ENCODE peak calls at places on chromosomes 5 and 9, in six cellular contexts. One of them, this sample, is unnamed.

GRCh38 chr9:85745203-85745602 is 3.4 kb upstream of the AGTPBP1 start:
- DNase-seq in gastrocnemius medialis: no peak
- DNase-seq in psoas muscle: no peak
- DNase-seq in lung: no peak
- DNase-seq in RWPE1: no peak
- DNase-seq in hepatocyte: no peak
- DNase-seq in this sample: no peak

GRCh38 chr5:32068561-32068960 is 105.6 kb downstream of the GOLPH3 start:
- DNase-seq in lung: no peak
- DNase-seq in gastrocnemius medialis: no peak
- DNase-seq in RWPE1: no peak
- DNase-seq in hepatocyte: no peak
- DNase-seq in psoas muscle: no peak
- DNase-seq in this sample: no peak

GRCh38 chr9:127129073-127129717 is 6.8 kb upstream of the ANGPTL2 start:
- DNase-seq in hepatocyte: no peak
- DNase-seq in RWPE1: no peak
- DNase-seq in gastrocnemius medialis: no peak
- DNase-seq in lung: no peak
- DNase-seq in psoas muscle: no peak
- DNase-seq in this sample: no peak

GRCh38 chr9:92666912-92667532 is 2.9 kb downstream of the IPPK start:
- DNase-seq in gastrocnemius medialis: no peak
- DNase-seq in hepatocyte: no peak
- DNase-seq in lung: no peak
- DNase-seq in psoas muscle: no peak
- DNase-seq in RWPE1: no peak
- DNase-seq in this sample: no peak

GRCh38 chr5:93791520-93791972 is 50.1 kb upstream of the POU5F2 start:
- DNase-seq in hepatocyte: peak; percentile 5
- DNase-seq in gastrocnemius medialis: no peak
- DNase-seq in RWPE1: no peak
- DNase-seq in lung: no peak
- DNase-seq in psoas muscle: no peak
- DNase-seq in this sample: no peak

GRCh38 chr5:24644757-24645156 is at the start of gene CDH10:
- DNase-seq in gastrocnemius medialis: no peak
- DNase-seq in psoas muscle: no peak
- DNase-seq in hepatocyte: peak; percentile 75
- DNase-seq in RWPE1: peak; percentile 17
- DNase-seq in lung: no peak
- DNase-seq in this sample: no peak

GRCh38 chr5:170173227-170173626 is 59.6 kb upstream of the C5orf58 start:
- DNase-seq in psoas muscle: no peak
- DNase-seq in gastrocnemius medialis: no peak
- DNase-seq in RWPE1: peak; percentile 69
- DNase-seq in lung: no peak
- DNase-seq in hepatocyte: no peak
- DNase-seq in this sample: no peak

GRCh38 chr5:66410056-66410455 is 186.1 kb upstream of the MAST4 start:
- DNase-seq in hepatocyte: no peak
- DNase-seq in RWPE1: no peak
- DNase-seq in lung: no peak
- DNase-seq in psoas muscle: no peak
- DNase-seq in gastrocnemius medialis: no peak
- DNase-seq in this sample: no peak

GRCh38 chr9:99287641-99288040 is 65.6 kb downstream of the SEC61B start:
- DNase-seq in lung: no peak
- DNase-seq in hepatocyte: no peak
- DNase-seq in psoas muscle: no peak
- DNase-seq in RWPE1: no peak
- DNase-seq in gastrocnemius medialis: no peak
- DNase-seq in this sample: no peak

GRCh38 chr5:123207321-123207645 is 118.2 kb downstream of the PRDM6 start:
- DNase-seq in psoas muscle: no peak
- DNase-seq in hepatocyte: no peak
- DNase-seq in lung: no peak
- DNase-seq in gastrocnemius medialis: no peak
- DNase-seq in RWPE1: no peak
- DNase-seq in this sample: no peak

GRCh38 chr9:80359941-80360881 is 788.4 kb downstream of the TLE4 start:
- DNase-seq in lung: no peak
- DNase-seq in psoas muscle: no peak
- DNase-seq in RWPE1: no peak
- DNase-seq in gastrocnemius medialis: no peak
- DNase-seq in hepatocyte: no peak
- DNase-seq in this sample: no peak

GRCh38 chr5:163401271-163401670 is 36.1 kb upstream of the CCNG1 start:
- DNase-seq in RWPE1: no peak
- DNase-seq in lung: no peak
- DNase-seq in gastrocnemius medialis: no peak
- DNase-seq in hepatocyte: no peak
- DNase-seq in psoas muscle: no peak
- DNase-seq in this sample: no peak

GRCh38 chr9:20604561-20604960 is 17.7 kb downstream of the MLLT3 start:
- DNase-seq in lung: no peak
- DNase-seq in RWPE1: no peak
- DNase-seq in psoas muscle: no peak
- DNase-seq in gastrocnemius medialis: no peak
- DNase-seq in hepatocyte: no peak
- DNase-seq in this sample: no peak

GRCh38 chr5:128736567-128736966 is 198.5 kb upstream of the FBN2 start:
- DNase-seq in hepatocyte: peak; percentile 25
- DNase-seq in lung: no peak
- DNase-seq in gastrocnemius medialis: no peak
- DNase-seq in RWPE1: peak; percentile 13
- DNase-seq in psoas muscle: no peak
- DNase-seq in this sample: no peak

DNA sequence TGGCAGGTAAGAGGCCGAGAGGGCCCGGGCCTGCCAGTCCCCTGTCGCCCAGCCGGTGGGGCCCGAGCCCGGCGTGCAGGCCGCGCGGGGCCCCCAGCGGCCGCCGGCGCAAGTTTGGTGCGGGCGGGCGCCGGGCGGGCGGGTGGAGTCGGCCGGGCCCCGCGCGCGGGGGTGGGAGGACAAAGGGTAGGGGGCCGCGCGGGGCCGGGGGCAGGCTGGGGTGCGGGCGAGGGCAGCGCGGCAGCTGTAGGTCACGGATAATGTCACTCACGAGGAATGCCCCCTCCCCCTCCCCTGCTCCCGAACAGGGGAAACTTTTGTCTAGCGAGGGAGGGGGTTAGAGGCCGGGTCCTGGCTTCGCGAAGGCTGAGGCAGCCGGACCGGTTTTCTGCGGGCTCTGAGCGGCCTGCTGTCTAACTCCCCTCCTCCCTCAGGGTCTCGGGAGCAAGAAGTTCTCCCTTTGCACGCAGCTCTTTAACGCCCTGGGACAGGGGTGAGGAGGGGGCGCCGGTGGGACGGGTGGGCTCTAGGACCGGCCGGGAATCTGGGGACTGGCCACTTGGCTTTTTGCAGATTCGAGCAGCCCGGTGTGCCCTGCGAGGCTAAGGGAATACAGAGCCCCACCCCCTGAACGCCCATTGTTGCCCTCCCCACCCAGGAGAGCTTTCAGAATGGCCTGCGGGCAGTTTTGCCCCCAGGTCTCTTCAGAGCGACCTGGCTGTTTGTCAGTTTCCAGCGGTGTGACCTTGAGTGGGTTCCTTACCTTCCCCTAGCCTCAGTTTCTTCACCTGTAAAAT is 21.3 kb upstream of the NDST1 start:
- DNase-seq in psoas muscle: peak; percentile 64
- DNase-seq in hepatocyte: peak; percentile 90
- DNase-seq in lung: peak; percentile 65
- DNase-seq in gastrocnemius medialis: peak; percentile 58
- DNase-seq in RWPE1: peak; percentile 87
- DNase-seq in this sample: peak; percentile 67
- TF ChIP-seq CTCF in psoas muscle: no peak
- TF ChIP-seq CTCF in hepatocyte: no peak
- TF ChIP-seq CTCF in lung: no peak
- TF ChIP-seq CTCF in gastrocnemius medialis: no peak
- TF ChIP-seq CTCF in RWPE1: no peak
- TF ChIP-seq CTCF in this sample: peak; percentile 10

GRCh38 chr5:14133394-14133793 is 9.7 kb upstream of the TRIO start:
- DNase-seq in hepatocyte: no peak
- DNase-seq in RWPE1: no peak
- DNase-seq in psoas muscle: no peak
- DNase-seq in lung: no peak
- DNase-seq in gastrocnemius medialis: no peak
- DNase-seq in this sample: no peak

GRCh38 chr5:14134086-14134485 is 9.1 kb upstream of the TRIO start:
- DNase-seq in lung: no peak
- DNase-seq in psoas muscle: no peak
- DNase-seq in hepatocyte: no peak
- DNase-seq in RWPE1: no peak
- DNase-seq in gastrocnemius medialis: no peak
- DNase-seq in this sample: no peak

GRCh38 chr5:14134771-14135170 is 8.4 kb upstream of the TRIO start:
- DNase-seq in gastrocnemius medialis: no peak
- DNase-seq in hepatocyte: no peak
- DNase-seq in lung: no peak
- DNase-seq in RWPE1: no peak
- DNase-seq in psoas muscle: no peak
- DNase-seq in this sample: no peak

GRCh38 chr5:14129123-14129522 is 14.0 kb upstream of the TRIO start:
- DNase-seq in hepatocyte: no peak
- DNase-seq in psoas muscle: no peak
- DNase-seq in lung: no peak
- DNase-seq in gastrocnemius medialis: no peak
- DNase-seq in RWPE1: no peak
- DNase-seq in this sample: no peak

GRCh38 chr5:14131855-14132503 is 11.2 kb upstream of the TRIO start:
- DNase-seq in lung: no peak
- DNase-seq in RWPE1: no peak
- DNase-seq in gastrocnemius medialis: no peak
- DNase-seq in psoas muscle: no peak
- DNase-seq in hepatocyte: no peak
- DNase-seq in this sample: no peak
- TF ChIP-seq CTCF in lung: no peak
- TF ChIP-seq CTCF in RWPE1: no peak
- TF ChIP-seq CTCF in gastrocnemius medialis: no peak
- TF ChIP-seq CTCF in psoas muscle: no peak
- TF ChIP-seq CTCF in hepatocyte: no peak
- TF ChIP-seq CTCF in this sample: no peak

GRCh38 chr9:35859995-35860348 is 10.2 kb downstream of the OR13J1 start:
- DNase-seq in RWPE1: no peak
- DNase-seq in gastrocnemius medialis: no peak
- DNase-seq in psoas muscle: no peak
- DNase-seq in lung: no peak
- DNase-seq in hepatocyte: no peak
- DNase-seq in this sample: no peak

GRCh38 chr9:35856882-35857281 is 13.3 kb downstream of the OR13J1 start:
- DNase-seq in hepatocyte: peak; percentile 2
- DNase-seq in RWPE1: no peak
- DNase-seq in psoas muscle: no peak
- DNase-seq in lung: peak; percentile 7
- DNase-seq in gastrocnemius medialis: no peak
- DNase-seq in this sample: no peak

GRCh38 chr9:35861161-35861897 is 8.9 kb downstream of the OR13J1 start:
- DNase-seq in psoas muscle: no peak
- DNase-seq in RWPE1: no peak
- DNase-seq in gastrocnemius medialis: no peak
- DNase-seq in lung: no peak
- DNase-seq in hepatocyte: no peak
- DNase-seq in this sample: no peak

GRCh38 chr9:35858428-35858827 is 11.8 kb downstream of the OR13J1 start:
- DNase-seq in lung: peak; percentile 18
- DNase-seq in RWPE1: no peak
- DNase-seq in psoas muscle: no peak
- DNase-seq in hepatocyte: no peak
- DNase-seq in gastrocnemius medialis: no peak
- DNase-seq in this sample: no peak

DNA sequence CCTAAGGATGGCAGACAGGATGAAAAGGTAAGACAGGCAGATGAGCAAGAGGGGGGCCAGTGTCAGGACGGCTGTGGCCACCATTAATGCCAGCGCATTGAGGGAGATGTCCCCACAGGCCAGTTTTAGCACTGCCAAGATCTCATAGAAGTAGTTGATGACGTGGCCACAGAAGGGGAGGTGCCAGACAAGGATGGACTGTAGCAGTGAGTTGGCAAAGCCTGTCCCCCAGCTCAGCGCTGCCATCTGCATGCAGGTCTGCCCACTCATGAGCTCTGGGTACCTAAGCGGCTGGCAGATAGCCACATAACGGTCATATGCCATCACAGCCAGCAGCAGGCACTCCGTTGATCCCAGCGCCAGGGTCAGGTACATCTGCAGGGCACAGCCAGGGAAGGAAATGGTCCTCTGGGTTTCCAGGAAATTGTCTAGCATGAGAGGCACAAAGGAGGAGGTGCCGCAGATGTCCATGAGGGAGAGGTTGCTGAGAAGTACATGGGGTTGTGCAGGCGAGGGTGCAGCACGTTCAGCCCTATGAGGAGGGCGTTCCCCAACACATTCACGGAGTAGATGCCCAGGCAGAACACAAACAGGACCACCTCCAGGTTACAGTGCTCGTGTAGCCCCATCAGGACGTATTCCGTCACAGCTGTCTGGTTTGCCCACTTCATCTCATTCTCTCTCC is 10.7 kb downstream of the OR13J1 start:
- DNase-seq in gastrocnemius medialis: no peak
- DNase-seq in lung: peak; percentile 29
- DNase-seq in hepatocyte: no peak
- DNase-seq in RWPE1: no peak
- DNase-seq in psoas muscle: no peak
- DNase-seq in this sample: no peak
- TF ChIP-seq CTCF in gastrocnemius medialis: no peak
- TF ChIP-seq CTCF in lung: no peak
- TF ChIP-seq CTCF in hepatocyte: no peak
- TF ChIP-seq CTCF in RWPE1: no peak
- TF ChIP-seq CTCF in psoas muscle: no peak
- TF ChIP-seq CTCF in this sample: no peak

GRCh38 chr5:176405656-176406435 is 10.5 kb downstream of the CLTB start:
- DNase-seq in psoas muscle: no peak
- DNase-seq in hepatocyte: peak; percentile 1
- DNase-seq in RWPE1: no peak
- DNase-seq in gastrocnemius medialis: no peak
- DNase-seq in lung: no peak
- DNase-seq in this sample: no peak
- TF ChIP-seq CTCF in psoas muscle: no peak
- TF ChIP-seq CTCF in hepatocyte: no peak
- TF ChIP-seq CTCF in RWPE1: no peak
- TF ChIP-seq CTCF in gastrocnemius medialis: no peak
- TF ChIP-seq CTCF in lung: no peak
- TF ChIP-seq CTCF in this sample: peak; percentile 9

This sample was measured in GM13977.